ENCODE peak calls at places on chromosomes 13 and 19, in six cellular contexts. G is dorsolateral prefrontal cortex; B is AG04450; Y is CD4-positive, alpha-beta memory T cell; E is body of pancreas; T is neural progenitor cell. L is an unnamed sample.
A peak's percentile ranks its signal among the peaks of the same experiment; 100 is the strongest.

GRCh38 chr19:10295847-10296591 is 6.3 kb downstream of the ICAM5 start:
- DNase-seq in T (peak; percentile 79), G (no peak), B (no peak), Y (no peak), E (no peak), L (no peak)

GRCh38 chr19:6423499-6424189 is 967 bp downstream of the KHSRP start:
- DNase-seq in G (no peak), E (peak; percentile 34), Y (peak; percentile 48), T (peak; percentile 75), B (no peak), L (no peak)

GRCh38 chr13:79533781-79534400 is 52.9 kb downstream of the NDFIP2 start:
- DNase-seq in E (no peak), T (no peak), Y (no peak), B (no peak), G (no peak), L (no peak)

GRCh38 chr13:43933378-43933777 is 53.7 kb downstream of the LACC1 start:
- DNase-seq in T (no peak), Y (no peak), G (no peak), B (no peak), E (no peak), L (no peak)

GRCh38 chr13:38662362-38662761 is 24.5 kb upstream of the FREM2 start:
- DNase-seq in Y (no peak), B (peak; percentile 6), G (no peak), T (no peak), E (no peak), L (no peak)

GRCh38 chr13:100527644-100528043 is 60.9 kb downstream of the GGACT start:
- DNase-seq in G (no peak), Y (no peak), E (no peak), B (no peak), T (no peak), L (no peak)

GRCh38 chr19:29714953-29715694 is at the start of gene C19orf12:
- DNase-seq in G (peak; percentile 58), Y (peak; percentile 53), T (peak; percentile 85), E (peak; percentile 67), B (no peak), L (peak; percentile 68)

GRCh38 chr19:46745521-46746280 is at the start of gene FKRP:
- DNase-seq in Y (no peak), B (no peak), G (no peak), E (no peak), T (peak; percentile 69), L (peak; percentile 32)

GRCh38 chr19:29770653-29771052 is 41.1 kb upstream of the CCNE1 start:
- DNase-seq in Y (no peak), E (no peak), B (no peak), T (no peak), G (no peak), L (no peak)

GRCh38 chr19:49570138-49570856 is 10.1 kb downstream of the NOSIP start:
- DNase-seq in T (peak; percentile 91), G (no peak), E (peak; percentile 74), Y (peak; percentile 84), B (peak; percentile 73), L (peak; percentile 65)

GRCh38 chr19:19120308-19121156 is 17.7 kb downstream of the TMEM161A start:
- DNase-seq in G (no peak), T (peak; percentile 97), E (peak; percentile 30), Y (no peak), B (peak; percentile 59), L (peak; percentile 68)

GRCh38 chr19:5877869-5878268 is 7.5 kb upstream of the FUT5 start:
- DNase-seq in B (no peak), T (peak; percentile 57), E (no peak), G (no peak), Y (no peak), L (no peak)

GRCh38 chr19:19613456-19613855 is 5.0 kb downstream of the PBX4 start:
- DNase-seq in B (no peak), G (no peak), E (no peak), T (no peak), Y (no peak), L (no peak)

GRCh38 chr13:42864952-42865634 is 83.7 kb downstream of the FAM216B start:
- DNase-seq in B (no peak), E (no peak), T (no peak), G (no peak), Y (no peak), L (no peak)

GRCh38 chr13:111047326-111047725 is 67.8 kb upstream of the ARHGEF7 start:
- DNase-seq in Y (no peak), E (no peak), T (no peak), B (no peak), G (no peak), L (no peak)

GRCh38 chr13:76791290-76791664 is 94.9 kb downstream of the KCTD12 start:
- DNase-seq in Y (no peak), T (no peak), B (no peak), E (no peak), G (no peak), L (no peak)

GRCh38 chr13:99693351-99693750 is 192.1 kb downstream of the TM9SF2 start:
- DNase-seq in G (no peak), E (no peak), B (no peak), T (no peak), Y (peak; percentile 26), L (no peak)

GRCh38 chr19:16301999-16302694 is 22.5 kb upstream of the KLF2 start:
- DNase-seq in Y (no peak), E (no peak), B (no peak), T (no peak), G (no peak), L (peak; percentile 70)

GRCh38 chr13:97223711-97224461 is 1.8 kb downstream of the MBNL2 start:
- DNase-seq in Y (peak; percentile 52), E (peak; percentile 63), B (peak; percentile 83), G (no peak), T (peak; percentile 42), L (peak; percentile 42)
- H3K27me3 ChIP-seq in Y (no peaks in the 10 kb centered on the region), E (no peaks in the 10 kb centered on the region), B (no peaks in the 10 kb centered on the region), G (no peaks in the 10 kb centered on the region), T (peaks cover 55% of the 10 kb centered on the region), L (no peaks in the 10 kb centered on the region)

DNA sequence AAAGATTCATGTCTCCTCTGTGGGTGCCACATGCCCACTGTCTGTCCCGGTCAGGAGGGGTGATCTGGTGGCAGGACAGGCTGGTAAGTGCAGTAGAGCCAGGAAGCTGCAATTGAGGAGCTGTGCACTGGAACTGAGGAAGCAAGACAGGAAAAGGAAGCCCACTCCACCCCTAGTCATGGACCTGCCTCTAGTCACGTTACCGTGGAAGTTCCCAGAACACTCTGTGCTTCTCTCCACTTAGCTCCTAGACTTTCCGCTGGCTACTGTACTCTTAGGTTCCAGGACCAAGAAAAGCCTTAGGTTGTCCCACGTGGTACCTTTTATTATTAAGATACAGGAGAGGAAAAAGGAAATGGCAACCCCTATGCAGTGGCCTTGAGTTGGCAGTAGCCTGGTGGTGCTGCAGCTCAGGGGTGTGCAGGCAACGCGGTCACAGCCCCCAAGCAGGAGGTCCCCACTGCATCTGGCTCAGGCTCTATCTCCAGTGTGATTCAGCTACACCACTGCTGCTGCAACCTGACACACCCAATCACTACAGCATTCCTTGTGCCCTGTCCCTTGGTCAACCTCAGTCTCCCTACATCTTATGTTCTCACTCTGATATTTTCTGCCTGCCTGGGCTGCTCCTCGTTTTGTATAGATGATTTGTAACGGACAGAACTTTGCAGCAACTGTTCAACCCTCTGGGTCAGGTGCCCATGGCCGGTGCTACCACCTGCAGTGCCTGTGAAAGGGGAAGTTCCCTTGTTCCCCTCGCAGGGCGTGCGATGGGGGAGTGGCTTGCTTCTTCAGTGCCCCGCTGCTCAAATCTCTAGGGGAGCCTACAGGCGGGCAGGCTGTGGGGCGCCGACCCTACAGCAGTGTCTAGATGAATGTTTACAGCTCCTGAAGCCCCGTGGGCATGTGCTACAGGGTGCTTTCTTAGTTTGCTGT is 24.4 kb upstream of the GPR12 start:
- DNase-seq in G (no peak), B (no peak), E (no peak), T (peak; percentile 50), Y (peak; percentile 24), L (no peak)
- H3K4me3 ChIP-seq in G (no peak overlapping the region), B (no peak overlapping the region), E (no peak overlapping the region), T (peak overlapping the region; percentile 44), Y (peak overlapping the region; percentile 49), L (peak overlapping the region; percentile 24)

DNA sequence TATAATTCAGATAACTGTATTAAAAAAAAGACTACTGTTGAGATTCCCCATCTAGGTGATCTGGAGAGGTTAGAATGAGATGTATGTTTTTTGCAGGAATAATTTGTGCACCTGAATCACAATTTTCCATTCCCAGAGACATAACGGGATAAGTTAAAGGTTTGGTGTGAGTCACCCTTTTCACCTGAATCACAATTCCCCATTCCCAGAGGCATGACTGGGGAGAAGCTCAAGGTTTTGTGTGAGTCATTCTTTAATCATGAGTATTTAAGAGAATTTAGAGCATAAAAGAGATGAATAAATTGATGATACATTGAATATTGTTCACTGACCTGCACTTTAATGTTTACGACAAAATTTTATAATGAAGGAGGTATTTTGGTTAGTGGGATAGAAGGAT is 9.0 kb downstream of the OR7A5 start:
- DNase-seq in E (no peak), B (no peak), T (no peak), G (no peak), Y (no peak), L (no peak)
- H3K27me3 ChIP-seq in E (no peaks in the 10 kb centered on the region), B (peaks cover 3% of the 10 kb centered on the region), T (no peaks in the 10 kb centered on the region), G (no peaks in the 10 kb centered on the region), Y (no peaks in the 10 kb centered on the region), L (peaks cover 17% of the 10 kb centered on the region)

GRCh38 chr19:12801466-12802266 is at the start of the genes PRDX2 and THSD8:
- DNase-seq in T (peak; percentile 93), G (peak; percentile 88), Y (peak; percentile 57), E (peak; percentile 88), B (no peak), L (peak; percentile 87)
- H3K4me3 ChIP-seq in T (peak within 1 kb of the TSS; percentile 83), G (peak within 1 kb of the TSS; percentile 79), Y (peak within 1 kb of the TSS; percentile 78), E (peak within 1 kb of the TSS; percentile 73), B (peak within 1 kb of the TSS; percentile 93), L (peak within 1 kb of the TSS; percentile 80)